ENCODE peak calls at places on chromosome 7, in six cellular contexts. T, B, M, V, O and F are unnamed samples.

GRCh38 chr7:16086743-16087142 is 334.6 kb downstream of the CRPPA start:
- DNase-seq in O (no peak), B (no peak), T (no peak), M (no peak), V (no peak), F (no peak)

GRCh38 chr7:79506481-79506880 is 53.0 kb upstream of the MAGI2 start:
- DNase-seq in M (no peak), V (no peak), B (no peak), O (no peak), T (no peak), F (no peak)

GRCh38 chr7:25758559-25758958 is 393.4 kb upstream of the NFE2L3 start:
- DNase-seq in B (no peak), T (no peak), O (no peak), V (no peak), M (no peak), F (no peak)

GRCh38 chr7:97307521-97308108 is 190.1 kb downstream of the SDHAF3 start:
- DNase-seq in V (no peak), T (no peak), B (no peak), O (no peak), M (no peak), F (no peak)

GRCh38 chr7:106180721-106181120 is 68.6 kb upstream of the SYPL1 start:
- DNase-seq in M (no peak), T (no peak), B (no peak), V (no peak), O (no peak), F (no peak)

GRCh38 chr7:132419538-132419937 is 156.7 kb downstream of the PLXNA4 start:
- DNase-seq in B (no peak), T (no peak), O (no peak), M (no peak), V (no peak), F (no peak)

GRCh38 chr7:149317986-149318672 is 56.1 kb downstream of the ZNF783 start:
- DNase-seq in V (no peak), O (no peak), B (no peak), M (no peak), T (peak), F (no peak)

GRCh38 chr7:45394117-45394708 is 180.0 kb upstream of the ADCY1 start:
- DNase-seq in T (peak), B (no peak), O (no peak), M (no peak), V (no peak), F (no peak)

GRCh38 chr7:142372727-142373126 is 114.9 kb upstream of the PRSS58 start:
- DNase-seq in B (no peak), V (no peak), T (no peak), O (no peak), M (no peak), F (no peak)

GRCh38 chr7:97013555-97013954 is 8.2 kb downstream of the DLX6 start:
- DNase-seq in O (no peak), M (no peak), V (no peak), B (no peak), T (no peak), F (no peak)

GRCh38 chr7:134552105-134552504 is 3.2 kb downstream of the AKR1B15 start:
- DNase-seq in T (no peak), B (no peak), V (peak), O (no peak), M (no peak), F (no peak)

GRCh38 chr7:29091121-29091601 is 55.2 kb downstream of the CPVL start:
- DNase-seq in O (no peak), V (no peak), M (peak), B (no peak), T (peak), F (no peak)

GRCh38 chr7:100682228-100682741 is 8.7 kb downstream of the GNB2 start:
- DNase-seq in M (no peak), B (no peak), O (no peak), V (no peak), T (peak), F (no peak)

GRCh38 chr7:154583454-154583853 is 419.5 kb downstream of the PAXIP1 start:
- DNase-seq in V (no peak), T (no peak), B (no peak), M (no peak), O (no peak), F (no peak)

GRCh38 chr7:99190359-99191009 is 17.4 kb downstream of the KPNA7 start:
- DNase-seq in T (no peak), O (no peak), B (no peak), M (no peak), V (no peak), F (no peak)

GRCh38 chr7:115632636-115633035 is 397.9 kb downstream of the TFEC start:
- DNase-seq in M (no peak), B (no peak), O (no peak), V (no peak), T (no peak), F (no peak)

GRCh38 chr7:73909051-73909941 is 48.3 kb downstream of the TMEM270 start:
- DNase-seq in O (no peak), T (peak), B (no peak), V (no peak), M (no peak), F (no peak)